ENCODE peak calls at places on chromosomes 1 and 21, in five cellular contexts. One of them, this sample, is unnamed.

GRCh38 chr1:205286335-205286950 is 35.1 kb downstream of the NUAK2 start:
- DNase-seq in cardiac muscle cell: peak
- DNase-seq in BE2C: no peak
- DNase-seq in kidney epithelial cell: no peak
- DNase-seq in type B pancreatic cell: no peak
- DNase-seq in this sample: no peak

GRCh38 chr1:48530727-48531351 is 58.8 kb upstream of the SPATA6 start:
- DNase-seq in BE2C: peak
- DNase-seq in type B pancreatic cell: peak
- DNase-seq in kidney epithelial cell: no peak
- DNase-seq in cardiac muscle cell: peak
- DNase-seq in this sample: no peak

GRCh38 chr1:156524985-156525590 is 24.5 kb upstream of the MEF2D start:
- DNase-seq in type B pancreatic cell: no peak
- DNase-seq in kidney epithelial cell: no peak
- DNase-seq in cardiac muscle cell: no peak
- DNase-seq in BE2C: no peak
- DNase-seq in this sample: no peak

GRCh38 chr1:246647513-246647912 is 76.7 kb upstream of the SCCPDH start:
- DNase-seq in cardiac muscle cell: peak
- DNase-seq in type B pancreatic cell: no peak
- DNase-seq in BE2C: peak
- DNase-seq in kidney epithelial cell: no peak
- DNase-seq in this sample: no peak

GRCh38 chr1:200975458-200975857 is 48.1 kb downstream of the KIF21B start:
- DNase-seq in type B pancreatic cell: no peak
- DNase-seq in BE2C: no peak
- DNase-seq in kidney epithelial cell: no peak
- DNase-seq in cardiac muscle cell: no peak
- DNase-seq in this sample: no peak

GRCh38 chr1:62689524-62689923 is 1.3 kb upstream of the DOCK7 start:
- DNase-seq in cardiac muscle cell: peak
- DNase-seq in BE2C: no peak
- DNase-seq in type B pancreatic cell: no peak
- DNase-seq in kidney epithelial cell: no peak
- DNase-seq in this sample: no peak

GRCh38 chr1:193457676-193458075 is 271.3 kb upstream of the B3GALT2 start:
- DNase-seq in type B pancreatic cell: no peak
- DNase-seq in BE2C: no peak
- DNase-seq in cardiac muscle cell: no peak
- DNase-seq in kidney epithelial cell: peak
- DNase-seq in this sample: no peak

GRCh38 chr21:45075606-45076244 is 1.3 kb downstream of the ADARB1 start:
- DNase-seq in kidney epithelial cell: no peak
- DNase-seq in cardiac muscle cell: no peak
- DNase-seq in BE2C: no peak
- DNase-seq in type B pancreatic cell: no peak
- DNase-seq in this sample: no peak

GRCh38 chr1:228041316-228041715 is 34.5 kb downstream of the WNT3A start:
- DNase-seq in type B pancreatic cell: no peak
- DNase-seq in kidney epithelial cell: no peak
- DNase-seq in BE2C: no peak
- DNase-seq in cardiac muscle cell: no peak
- DNase-seq in this sample: no peak

GRCh38 chr1:42646056-42646455 is 12.2 kb upstream of the PPIH start:
- DNase-seq in type B pancreatic cell: no peak
- DNase-seq in cardiac muscle cell: peak
- DNase-seq in kidney epithelial cell: no peak
- DNase-seq in BE2C: no peak
- DNase-seq in this sample: no peak

GRCh38 chr1:58460469-58460868 is 86.1 kb downstream of the OMA1 start:
- DNase-seq in BE2C: no peak
- DNase-seq in kidney epithelial cell: no peak
- DNase-seq in cardiac muscle cell: peak
- DNase-seq in type B pancreatic cell: no peak
- DNase-seq in this sample: no peak

GRCh38 chr1:206435450-206435849 is 34.8 kb upstream of the IKBKE start:
- DNase-seq in type B pancreatic cell: no peak
- DNase-seq in BE2C: no peak
- DNase-seq in cardiac muscle cell: no peak
- DNase-seq in kidney epithelial cell: no peak
- DNase-seq in this sample: no peak

GRCh38 chr1:50742523-50742922 is 217.5 kb downstream of the FAF1 start:
- DNase-seq in type B pancreatic cell: no peak
- DNase-seq in cardiac muscle cell: no peak
- DNase-seq in BE2C: no peak
- DNase-seq in kidney epithelial cell: peak
- DNase-seq in this sample: no peak

GRCh38 chr1:152928671-152929070 is 18.3 kb upstream of the SPRR5 start:
- DNase-seq in kidney epithelial cell: no peak
- DNase-seq in cardiac muscle cell: no peak
- DNase-seq in type B pancreatic cell: no peak
- DNase-seq in BE2C: no peak
- DNase-seq in this sample: peak

GRCh38 chr1:88394958-88395357 is 289.1 kb upstream of the PKN2 start:
- DNase-seq in type B pancreatic cell: no peak
- DNase-seq in BE2C: no peak
- DNase-seq in kidney epithelial cell: no peak
- DNase-seq in cardiac muscle cell: no peak
- DNase-seq in this sample: no peak

GRCh38 chr1:245074232-245074747 is 80.5 kb upstream of the KIF26B start:
- DNase-seq in kidney epithelial cell: no peak
- DNase-seq in type B pancreatic cell: no peak
- DNase-seq in BE2C: no peak
- DNase-seq in cardiac muscle cell: no peak
- DNase-seq in this sample: no peak

GRCh38 chr1:219171192-219171935 is 2.3 kb upstream of the LYPLAL1 start:
- DNase-seq in kidney epithelial cell: peak
- DNase-seq in BE2C: no peak
- DNase-seq in cardiac muscle cell: peak
- DNase-seq in type B pancreatic cell: no peak
- DNase-seq in this sample: no peak

GRCh38 chr1:54300395-54300794 is 100.4 kb downstream of the MRPL37 start:
- DNase-seq in BE2C: no peak
- DNase-seq in cardiac muscle cell: no peak
- DNase-seq in type B pancreatic cell: no peak
- DNase-seq in kidney epithelial cell: no peak
- DNase-seq in this sample: no peak

GRCh38 chr1:156583821-156584622 is 4.5 kb downstream of the TTC24 start:
- DNase-seq in BE2C: peak
- DNase-seq in kidney epithelial cell: peak
- DNase-seq in type B pancreatic cell: no peak
- DNase-seq in cardiac muscle cell: peak
- DNase-seq in this sample: no peak

GRCh38 chr1:62875676-62876075 is 91.7 kb downstream of the ATG4C start:
- DNase-seq in type B pancreatic cell: no peak
- DNase-seq in BE2C: no peak
- DNase-seq in kidney epithelial cell: no peak
- DNase-seq in cardiac muscle cell: peak
- DNase-seq in this sample: no peak

GRCh38 chr1:201928266-201928665 is 18.1 kb downstream of the LMOD1 start:
- DNase-seq in cardiac muscle cell: no peak
- DNase-seq in kidney epithelial cell: no peak
- DNase-seq in BE2C: no peak
- DNase-seq in type B pancreatic cell: no peak
- DNase-seq in this sample: no peak

GRCh38 chr1:87853576-87854351 is 525.1 kb downstream of the LMO4 start:
- DNase-seq in BE2C: no peak
- DNase-seq in type B pancreatic cell: no peak
- DNase-seq in kidney epithelial cell: no peak
- DNase-seq in cardiac muscle cell: peak
- DNase-seq in this sample: no peak

GRCh38 chr21:45169001-45169400 is 94.6 kb downstream of the ADARB1 start:
- DNase-seq in BE2C: no peak
- DNase-seq in type B pancreatic cell: no peak
- DNase-seq in kidney epithelial cell: no peak
- DNase-seq in cardiac muscle cell: no peak
- DNase-seq in this sample: peak

GRCh38 chr21:30707409-30707808 is 11.2 kb downstream of the KRTAP21-3 start:
- DNase-seq in cardiac muscle cell: no peak
- DNase-seq in BE2C: no peak
- DNase-seq in kidney epithelial cell: no peak
- DNase-seq in type B pancreatic cell: no peak
- DNase-seq in this sample: no peak

GRCh38 chr1:182196897-182197546 is 135.5 kb upstream of the ZNF648 start:
- DNase-seq in kidney epithelial cell: no peak
- DNase-seq in type B pancreatic cell: no peak
- DNase-seq in cardiac muscle cell: no peak
- DNase-seq in BE2C: no peak
- DNase-seq in this sample: no peak

GRCh38 chr21:36320421-36321324 is 676 bp downstream of the MORC3 start:
- DNase-seq in kidney epithelial cell: no peak
- DNase-seq in cardiac muscle cell: peak
- DNase-seq in type B pancreatic cell: peak
- DNase-seq in BE2C: no peak
- DNase-seq in this sample: peak

GRCh38 chr1:63230722-63231121 is 91.6 kb upstream of the FOXD3 start:
- DNase-seq in type B pancreatic cell: no peak
- DNase-seq in kidney epithelial cell: no peak
- DNase-seq in BE2C: no peak
- DNase-seq in cardiac muscle cell: no peak
- DNase-seq in this sample: no peak

GRCh38 chr1:19892628-19893168 is 10.5 kb downstream of the OTUD3 start:
- DNase-seq in type B pancreatic cell: no peak
- DNase-seq in cardiac muscle cell: peak
- DNase-seq in BE2C: no peak
- DNase-seq in kidney epithelial cell: no peak
- DNase-seq in this sample: no peak

GRCh38 chr1:159881930-159882839 is 17.8 kb downstream of the CFAP45 start:
- DNase-seq in kidney epithelial cell: peak
- DNase-seq in BE2C: peak
- DNase-seq in type B pancreatic cell: no peak
- DNase-seq in cardiac muscle cell: peak
- DNase-seq in this sample: no peak

GRCh38 chr21:43779660-43780059 is 3.6 kb upstream of the CSTB start:
- DNase-seq in cardiac muscle cell: no peak
- DNase-seq in BE2C: no peak
- DNase-seq in type B pancreatic cell: no peak
- DNase-seq in kidney epithelial cell: no peak
- DNase-seq in this sample: no peak

GRCh38 chr1:25556791-25557476 is 13.5 kb downstream of the LDLRAP1 start:
- DNase-seq in cardiac muscle cell: peak
- DNase-seq in type B pancreatic cell: no peak
- DNase-seq in BE2C: no peak
- DNase-seq in kidney epithelial cell: no peak
- DNase-seq in this sample: no peak

GRCh38 chr1:110433803-110434202 is 17.1 kb upstream of the PROK1 start:
- DNase-seq in type B pancreatic cell: no peak
- DNase-seq in BE2C: peak
- DNase-seq in kidney epithelial cell: peak
- DNase-seq in cardiac muscle cell: peak
- DNase-seq in this sample: no peak

GRCh38 chr1:54309631-54310366 is 96.4 kb downstream of the SSBP3 start:
- DNase-seq in cardiac muscle cell: no peak
- DNase-seq in kidney epithelial cell: no peak
- DNase-seq in type B pancreatic cell: no peak
- DNase-seq in BE2C: no peak
- DNase-seq in this sample: no peak

GRCh38 chr1:203444077-203444683 is 31.4 kb upstream of the PRELP start:
- DNase-seq in type B pancreatic cell: no peak
- DNase-seq in kidney epithelial cell: no peak
- DNase-seq in BE2C: no peak
- DNase-seq in cardiac muscle cell: no peak
- DNase-seq in this sample: no peak
- TF ChIP-seq CTCF in type B pancreatic cell: no peak
- TF ChIP-seq CTCF in kidney epithelial cell: no peak
- TF ChIP-seq CTCF in BE2C: no peak
- TF ChIP-seq CTCF in cardiac muscle cell: no peak
- TF ChIP-seq CTCF in this sample: no peak

GRCh38 chr1:86356247-86356646 is 39.9 kb downstream of the ODF2L start:
- DNase-seq in type B pancreatic cell: no peak
- DNase-seq in BE2C: no peak
- DNase-seq in cardiac muscle cell: peak
- DNase-seq in kidney epithelial cell: no peak
- DNase-seq in this sample: no peak
- TF ChIP-seq CTCF in type B pancreatic cell: no peak
- TF ChIP-seq CTCF in BE2C: no peak
- TF ChIP-seq CTCF in cardiac muscle cell: peak
- TF ChIP-seq CTCF in kidney epithelial cell: no peak
- TF ChIP-seq CTCF in this sample: no peak

GRCh38 chr1:230280054-230280795 is 145.9 kb downstream of the PGBD5 start:
- DNase-seq in type B pancreatic cell: no peak
- DNase-seq in kidney epithelial cell: no peak
- DNase-seq in cardiac muscle cell: no peak
- DNase-seq in BE2C: no peak
- DNase-seq in this sample: no peak
- TF ChIP-seq CTCF in type B pancreatic cell: no peak
- TF ChIP-seq CTCF in kidney epithelial cell: no peak
- TF ChIP-seq CTCF in cardiac muscle cell: peak
- TF ChIP-seq CTCF in BE2C: no peak
- TF ChIP-seq CTCF in this sample: no peak

DNA sequence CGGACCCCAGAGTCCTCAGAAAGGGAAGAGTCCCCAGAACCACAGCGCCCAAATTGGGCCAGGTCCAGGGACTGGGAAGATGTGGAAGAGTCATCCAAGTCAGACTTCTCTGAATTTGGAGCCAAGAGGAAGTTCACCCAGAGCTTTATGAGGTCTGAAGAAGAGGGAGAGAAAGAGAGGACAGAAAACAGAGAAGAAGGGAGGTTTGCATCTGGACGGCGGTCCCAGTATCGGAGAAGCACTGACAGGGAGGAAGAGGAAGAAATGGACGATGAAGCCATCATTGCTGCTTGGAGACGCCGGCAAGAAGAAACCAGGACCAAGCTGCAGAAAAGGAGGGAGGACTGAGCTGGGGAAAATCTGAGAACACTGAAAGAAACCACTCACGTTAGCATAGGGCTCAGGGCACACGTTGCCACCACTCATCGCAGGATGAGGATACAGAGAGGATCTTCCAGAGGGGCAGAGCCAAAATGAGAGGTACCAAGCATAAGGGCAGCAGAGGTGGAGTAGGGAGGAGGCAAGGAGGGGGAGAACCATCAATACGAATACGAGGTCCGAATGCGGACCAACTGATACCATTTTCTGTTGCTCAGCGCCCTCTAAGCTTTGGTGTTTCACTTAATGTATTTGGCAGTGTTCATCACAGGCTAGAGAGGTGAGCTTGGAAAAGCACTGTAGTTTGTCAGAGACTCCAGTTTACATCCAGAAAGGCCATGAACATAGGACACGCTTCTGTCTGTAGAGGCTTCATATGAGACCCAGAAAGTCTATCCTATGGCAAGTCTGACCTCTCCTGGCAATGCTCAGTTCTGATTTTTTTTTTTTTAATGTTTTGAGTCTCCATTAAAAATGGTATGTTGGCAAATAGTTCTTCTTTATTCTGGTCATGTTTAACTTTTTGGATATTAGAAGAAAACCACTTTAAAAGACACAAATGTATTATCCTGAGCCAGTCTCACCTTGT is 34.7 kb downstream of the STYXL2 start:
- DNase-seq in type B pancreatic cell: no peak
- DNase-seq in kidney epithelial cell: no peak
- DNase-seq in BE2C: no peak
- DNase-seq in cardiac muscle cell: no peak
- DNase-seq in this sample: peak
- TF ChIP-seq CTCF in type B pancreatic cell: no peak
- TF ChIP-seq CTCF in kidney epithelial cell: no peak
- TF ChIP-seq CTCF in BE2C: no peak
- TF ChIP-seq CTCF in cardiac muscle cell: no peak
- TF ChIP-seq CTCF in this sample: no peak

This sample was measured in esophagus muscularis mucosa.